ENCODE peak calls at places on chromosomes 1 and 21, in nine cellular contexts. T, V, K, Z, P, A, B, N and Y are unnamed samples.
A peak's percentile ranks its signal among the peaks of the same experiment; 100 is the strongest.

GRCh38 chr1:9643351-9644256 is 7.9 kb upstream of the PIK3CD start:
- DNase-seq in T (peak; percentile 48), Z (no peak), B (no peak), N (no peak), A (no peak), K (no peak), V (no peak), P (no peak), Y (no peak)

GRCh38 chr1:178379807-178380206 is 117.0 kb downstream of the CLEC20A start:
- DNase-seq in T (no peak), K (no peak), P (no peak), Z (no peak), N (no peak), B (peak; percentile 8), V (no peak), A (no peak), Y (no peak)

GRCh38 chr1:66526036-66526435 is 7.9 kb upstream of the SGIP1 start:
- DNase-seq in T (no peak), B (no peak), K (no peak), Z (no peak), V (no peak), N (no peak), P (no peak), A (no peak), Y (no peak)

GRCh38 chr1:43706598-43707190 is 642 bp upstream of the ST3GAL3 start:
- DNase-seq in A (no peak), K (peak; percentile 80), V (no peak), P (peak; percentile 31), T (no peak), Z (no peak), B (no peak), N (no peak), Y (peak; percentile 34)

GRCh38 chr21:45029968-45030636 is 44.3 kb upstream of the ADARB1 start:
- DNase-seq in P (no peak), N (no peak), B (peak; percentile 95), K (peak; percentile 78), T (no peak), A (no peak), V (no peak), Z (no peak), Y (no peak)

GRCh38 chr1:18693256-18694098 is 62.8 kb downstream of the PAX7 start:
- DNase-seq in V (no peak), N (no peak), P (no peak), A (no peak), K (peak; percentile 72), T (no peak), B (no peak), Z (no peak), Y (no peak)

GRCh38 chr1:47178665-47179022 is 11.2 kb downstream of the PDZK1IP1 start:
- DNase-seq in Z (no peak), T (no peak), K (no peak), B (no peak), V (no peak), A (no peak), P (no peak), N (no peak), Y (no peak)

GRCh38 chr1:60425528-60425927 is 352.0 kb upstream of the C1orf87 start:
- DNase-seq in N (no peak), K (no peak), T (no peak), A (no peak), B (no peak), V (no peak), P (peak; percentile 7), Z (no peak), Y (no peak)

GRCh38 chr1:21149430-21149861 is 27.3 kb downstream of the EIF4G3 start:
- DNase-seq in A (no peak), B (peak; percentile 8), P (peak; percentile 31), K (peak; percentile 74), Z (no peak), V (no peak), N (no peak), T (no peak), Y (no peak)

GRCh38 chr1:186511761-186512637 is 51.1 kb upstream of the PDC start:
- DNase-seq in Z (no peak), K (no peak), B (no peak), N (no peak), P (no peak), V (no peak), T (no peak), A (no peak), Y (no peak)

GRCh38 chr21:34900376-34900775 is 148.7 kb downstream of the RUNX1 start:
- DNase-seq in V (no peak), T (no peak), N (no peak), Z (no peak), B (no peak), P (no peak), A (no peak), K (no peak), Y (no peak)

GRCh38 chr1:195113471-195113870 is 1494.8 kb downstream of the KCNT2 start:
- DNase-seq in P (no peak), B (no peak), K (no peak), N (no peak), A (no peak), Z (no peak), V (no peak), T (no peak), Y (no peak)

GRCh38 chr1:220631238-220631842 is 58.8 kb upstream of the C1orf115 start:
- DNase-seq in V (no peak), P (peak; percentile 19), Z (no peak), K (no peak), B (no peak), A (no peak), N (no peak), T (no peak), Y (no peak)

GRCh38 chr1:64834734-64835133 is 89.9 kb downstream of the RAVER2 start:
- DNase-seq in P (peak; percentile 63), K (no peak), T (no peak), V (no peak), N (peak; percentile 55), A (no peak), Z (no peak), B (no peak), Y (no peak)

GRCh38 chr1:230509281-230509977 is 83.3 kb upstream of the PGBD5 start:
- DNase-seq in A (no peak), P (peak; percentile 85), Z (no peak), N (peak; percentile 80), T (no peak), K (peak; percentile 85), B (no peak), V (no peak), Y (no peak)

GRCh38 chr1:231937013-231937754 is 310.6 kb downstream of the DISC1 start:
- DNase-seq in K (no peak), Z (no peak), P (no peak), T (no peak), B (peak; percentile 52), N (no peak), A (no peak), V (no peak), Y (no peak)

GRCh38 chr21:21213297-21213696 is 215.1 kb downstream of the NCAM2 start:
- DNase-seq in K (peak; percentile 62), T (no peak), V (no peak), B (no peak), P (no peak), A (no peak), Z (no peak), N (no peak), Y (no peak)

GRCh38 chr1:50423670-50424000 is 392 bp upstream of the DMRTA2 start:
- DNase-seq in T (peak; percentile 33), P (no peak), A (no peak), B (no peak), K (peak; percentile 94), N (no peak), V (no peak), Z (peak; percentile 77), Y (peak; percentile 49)

GRCh38 chr1:179506199-179506598 is 69.5 kb downstream of the NPHS2 start:
- DNase-seq in T (no peak), V (no peak), P (no peak), Z (no peak), A (no peak), N (no peak), B (no peak), K (no peak), Y (no peak)

GRCh38 chr1:206059354-206059915 is 6.5 kb downstream of the RHEX start:
- DNase-seq in V (no peak), K (peak; percentile 6), Z (no peak), T (no peak), B (no peak), P (no peak), A (no peak), N (no peak), Y (no peak)

GRCh38 chr1:61083799-61084385 is 1.5 kb downstream of the NFIA start:
- DNase-seq in A (no peak), V (no peak), K (no peak), Z (no peak), B (peak; percentile 29), T (no peak), N (no peak), P (no peak), Y (no peak)

GRCh38 chr21:45050786-45051489 is 23.4 kb upstream of the ADARB1 start:
- DNase-seq in N (peak; percentile 46), V (no peak), A (peak; percentile 26), T (no peak), Z (no peak), K (peak; percentile 82), P (peak; percentile 72), B (no peak), Y (no peak)

GRCh38 chr21:15010645-15011044 is 54.2 kb downstream of the NRIP1 start:
- DNase-seq in K (no peak), P (no peak), V (no peak), T (no peak), A (no peak), N (no peak), Z (no peak), B (no peak), Y (no peak)

GRCh38 chr1:210294991-210295773 is 33.5 kb upstream of the HHAT start:
- DNase-seq in N (no peak), A (no peak), V (no peak), P (peak; percentile 55), K (peak; percentile 86), Z (no peak), T (no peak), B (peak; percentile 60), Y (no peak)

GRCh38 chr1:9822897-9823692 is 670 bp downstream of the CLSTN1 start:
- DNase-seq in P (peak; percentile 17), K (peak; percentile 92), Z (peak; percentile 62), V (no peak), T (peak; percentile 19), A (peak; percentile 63), B (peak; percentile 65), N (no peak), Y (no peak)

GRCh38 chr1:84370831-84371394 is 27.4 kb upstream of the DNASE2B start:
- DNase-seq in K (no peak), A (no peak), T (no peak), B (no peak), Z (no peak), P (peak; percentile 85), N (no peak), V (peak; percentile 31), Y (no peak)

GRCh38 chr1:212366901-212367300 is 47.8 kb downstream of the PACC1 start:
- DNase-seq in P (peak; percentile 81), N (no peak), B (no peak), T (no peak), Z (no peak), V (no peak), A (no peak), K (no peak), Y (no peak)

GRCh38 chr21:14862794-14863720 is 201.7 kb downstream of the NRIP1 start:
- DNase-seq in N (no peak), V (no peak), Z (no peak), K (no peak), B (no peak), P (peak; percentile 26), T (no peak), A (no peak), Y (no peak)

GRCh38 chr1:89125571-89126233 is at the start of gene GBP2:
- DNase-seq in A (no peak), V (no peak), Z (peak; percentile 78), T (peak; percentile 17), N (peak; percentile 60), B (no peak), P (peak; percentile 86), K (peak; percentile 96), Y (no peak)

GRCh38 chr1:99580451-99580850 is 65.5 kb upstream of the PALMD start:
- DNase-seq in K (no peak), V (no peak), N (no peak), B (no peak), Z (no peak), T (no peak), P (peak; percentile 32), A (no peak), Y (no peak)

GRCh38 chr1:25198731-25199231 is 33.5 kb downstream of the SYF2 start:
- DNase-seq in K (peak; percentile 93), P (no peak), T (peak; percentile 20), N (no peak), Z (no peak), A (no peak), V (no peak), B (peak; percentile 58), Y (no peak)